ENCODE peak calls at places on chromosomes 3 and 15, in seven cellular contexts. One of them, this sample, is unnamed.

GRCh38 chr3:38724392-38724736 is 74.9 kb upstream of the SCN5A start:
- DNase-seq in fibroblast of lung: no peak
- DNase-seq in mammary epithelial cell: peak
- DNase-seq in fibroblast of pulmonary artery: no peak
- DNase-seq in neural progenitor cell: no peak
- DNase-seq in Panc1: no peak
- DNase-seq in mucosa of descending colon: no peak
- DNase-seq in this sample: no peak

GRCh38 chr3:14265246-14265962 is 86.8 kb downstream of the LSM3 start:
- DNase-seq in fibroblast of lung: peak
- DNase-seq in mammary epithelial cell: no peak
- DNase-seq in fibroblast of pulmonary artery: peak
- DNase-seq in neural progenitor cell: no peak
- DNase-seq in Panc1: no peak
- DNase-seq in mucosa of descending colon: no peak
- DNase-seq in this sample: peak

GRCh38 chr15:55290361-55291057 is 896 bp upstream of the RAB27A start:
- DNase-seq in fibroblast of lung: peak
- DNase-seq in mammary epithelial cell: peak
- DNase-seq in fibroblast of pulmonary artery: peak
- DNase-seq in neural progenitor cell: peak
- DNase-seq in Panc1: no peak
- DNase-seq in mucosa of descending colon: peak
- DNase-seq in this sample: peak

GRCh38 chr15:96072821-96073220 is 257.7 kb upstream of the NR2F2 start:
- DNase-seq in fibroblast of lung: no peak
- DNase-seq in mammary epithelial cell: no peak
- DNase-seq in fibroblast of pulmonary artery: no peak
- DNase-seq in neural progenitor cell: no peak
- DNase-seq in Panc1: no peak
- DNase-seq in mucosa of descending colon: no peak
- DNase-seq in this sample: no peak

GRCh38 chr3:127734754-127735473 is 62.2 kb downstream of the ABTB1 start:
- DNase-seq in fibroblast of lung: peak
- DNase-seq in mammary epithelial cell: peak
- DNase-seq in fibroblast of pulmonary artery: peak
- DNase-seq in neural progenitor cell: no peak
- DNase-seq in Panc1: no peak
- DNase-seq in mucosa of descending colon: peak
- DNase-seq in this sample: peak

GRCh38 chr3:195128255-195129071 is 142.5 kb downstream of the XXYLT1 start:
- DNase-seq in fibroblast of lung: peak
- DNase-seq in mammary epithelial cell: no peak
- DNase-seq in fibroblast of pulmonary artery: peak
- DNase-seq in neural progenitor cell: no peak
- DNase-seq in Panc1: no peak
- DNase-seq in mucosa of descending colon: no peak
- DNase-seq in this sample: peak

GRCh38 chr3:191412764-191413163 is 48.2 kb upstream of the PYDC2 start:
- DNase-seq in fibroblast of lung: peak
- DNase-seq in mammary epithelial cell: peak
- DNase-seq in fibroblast of pulmonary artery: peak
- DNase-seq in neural progenitor cell: peak
- DNase-seq in Panc1: no peak
- DNase-seq in mucosa of descending colon: no peak
- DNase-seq in this sample: peak

GRCh38 chr15:100115711-100116090 is 226.1 kb downstream of the ADAMTS17 start:
- DNase-seq in fibroblast of lung: peak
- DNase-seq in mammary epithelial cell: peak
- DNase-seq in fibroblast of pulmonary artery: peak
- DNase-seq in neural progenitor cell: no peak
- DNase-seq in Panc1: no peak
- DNase-seq in mucosa of descending colon: no peak
- DNase-seq in this sample: peak

GRCh38 chr15:62758126-62758951 is 284.2 kb upstream of the TPM1 start:
- DNase-seq in fibroblast of lung: peak
- DNase-seq in mammary epithelial cell: peak
- DNase-seq in fibroblast of pulmonary artery: peak
- DNase-seq in neural progenitor cell: peak
- DNase-seq in Panc1: peak
- DNase-seq in mucosa of descending colon: no peak
- DNase-seq in this sample: peak

GRCh38 chr15:85408270-85408746 is 27.9 kb downstream of the AKAP13 start:
- DNase-seq in fibroblast of lung: no peak
- DNase-seq in mammary epithelial cell: no peak
- DNase-seq in fibroblast of pulmonary artery: no peak
- DNase-seq in neural progenitor cell: no peak
- DNase-seq in Panc1: no peak
- DNase-seq in mucosa of descending colon: no peak
- DNase-seq in this sample: no peak

GRCh38 chr3:192482391-192482790 is 244.9 kb downstream of the FGF12 start:
- DNase-seq in fibroblast of lung: no peak
- DNase-seq in mammary epithelial cell: no peak
- DNase-seq in fibroblast of pulmonary artery: peak
- DNase-seq in neural progenitor cell: no peak
- DNase-seq in Panc1: no peak
- DNase-seq in mucosa of descending colon: no peak
- DNase-seq in this sample: no peak

GRCh38 chr3:47503033-47503432 is 10.5 kb downstream of the ELP6 start:
- DNase-seq in fibroblast of lung: no peak
- DNase-seq in mammary epithelial cell: no peak
- DNase-seq in fibroblast of pulmonary artery: no peak
- DNase-seq in neural progenitor cell: no peak
- DNase-seq in Panc1: no peak
- DNase-seq in mucosa of descending colon: no peak
- DNase-seq in this sample: no peak

GRCh38 chr3:191066669-191067068 is 132.4 kb upstream of the OSTN start:
- DNase-seq in fibroblast of lung: peak
- DNase-seq in mammary epithelial cell: peak
- DNase-seq in fibroblast of pulmonary artery: peak
- DNase-seq in neural progenitor cell: no peak
- DNase-seq in Panc1: peak
- DNase-seq in mucosa of descending colon: no peak
- DNase-seq in this sample: no peak

GRCh38 chr3:196219194-196219969 is 3.0 kb downstream of the SLC51A start:
- DNase-seq in fibroblast of lung: peak
- DNase-seq in mammary epithelial cell: peak
- DNase-seq in fibroblast of pulmonary artery: peak
- DNase-seq in neural progenitor cell: peak
- DNase-seq in Panc1: no peak
- DNase-seq in mucosa of descending colon: peak
- DNase-seq in this sample: peak

GRCh38 chr3:13200951-13201350 is 127.7 kb upstream of the IQSEC1 start:
- DNase-seq in fibroblast of lung: no peak
- DNase-seq in mammary epithelial cell: no peak
- DNase-seq in fibroblast of pulmonary artery: no peak
- DNase-seq in neural progenitor cell: peak
- DNase-seq in Panc1: no peak
- DNase-seq in mucosa of descending colon: no peak
- DNase-seq in this sample: no peak

GRCh38 chr15:34182942-34183341 is 27.0 kb downstream of the KATNBL1 start:
- DNase-seq in fibroblast of lung: no peak
- DNase-seq in mammary epithelial cell: peak
- DNase-seq in fibroblast of pulmonary artery: peak
- DNase-seq in neural progenitor cell: peak
- DNase-seq in Panc1: no peak
- DNase-seq in mucosa of descending colon: no peak
- DNase-seq in this sample: no peak

GRCh38 chr3:38346584-38347410 is at the start of gene XYLB:
- DNase-seq in fibroblast of lung: peak
- DNase-seq in mammary epithelial cell: peak
- DNase-seq in fibroblast of pulmonary artery: peak
- DNase-seq in neural progenitor cell: peak
- DNase-seq in Panc1: peak
- DNase-seq in mucosa of descending colon: peak
- DNase-seq in this sample: peak

GRCh38 chr3:96428097-96428496 is 386.3 kb upstream of the EPHA6 start:
- DNase-seq in fibroblast of lung: no peak
- DNase-seq in mammary epithelial cell: no peak
- DNase-seq in fibroblast of pulmonary artery: no peak
- DNase-seq in neural progenitor cell: no peak
- DNase-seq in Panc1: no peak
- DNase-seq in mucosa of descending colon: no peak
- DNase-seq in this sample: no peak
- H3K4me3 ChIP-seq in fibroblast of lung: no peak
- H3K4me3 ChIP-seq in mammary epithelial cell: no peak
- H3K4me3 ChIP-seq in fibroblast of pulmonary artery: no peak
- H3K4me3 ChIP-seq in neural progenitor cell: no peak
- H3K4me3 ChIP-seq in Panc1: no peak
- H3K4me3 ChIP-seq in mucosa of descending colon: no peak
- H3K4me3 ChIP-seq in this sample: no peak

GRCh38 chr15:65881766-65882434 is 12.6 kb downstream of the RAB11A start:
- DNase-seq in fibroblast of lung: no peak
- DNase-seq in mammary epithelial cell: no peak
- DNase-seq in fibroblast of pulmonary artery: no peak
- DNase-seq in neural progenitor cell: no peak
- DNase-seq in Panc1: no peak
- DNase-seq in mucosa of descending colon: no peak
- DNase-seq in this sample: no peak
- H3K4me3 ChIP-seq in fibroblast of lung: no peak
- H3K4me3 ChIP-seq in mammary epithelial cell: no peak
- H3K4me3 ChIP-seq in fibroblast of pulmonary artery: no peak
- H3K4me3 ChIP-seq in neural progenitor cell: no peak
- H3K4me3 ChIP-seq in Panc1: no peak
- H3K4me3 ChIP-seq in mucosa of descending colon: no peak
- H3K4me3 ChIP-seq in this sample: no peak

GRCh38 chr3:15345608-15346137 is 13.3 kb upstream of the SH3BP5 start:
- DNase-seq in fibroblast of lung: no peak
- DNase-seq in mammary epithelial cell: no peak
- DNase-seq in fibroblast of pulmonary artery: no peak
- DNase-seq in neural progenitor cell: no peak
- DNase-seq in Panc1: no peak
- DNase-seq in mucosa of descending colon: no peak
- DNase-seq in this sample: no peak

GRCh38 chr3:15347737-15348110 is 15.3 kb upstream of the SH3BP5 start:
- DNase-seq in fibroblast of lung: no peak
- DNase-seq in mammary epithelial cell: no peak
- DNase-seq in fibroblast of pulmonary artery: no peak
- DNase-seq in neural progenitor cell: no peak
- DNase-seq in Panc1: no peak
- DNase-seq in mucosa of descending colon: no peak
- DNase-seq in this sample: no peak

GRCh38 chr3:15346516-15346915 is 14.1 kb upstream of the SH3BP5 start:
- DNase-seq in fibroblast of lung: no peak
- DNase-seq in mammary epithelial cell: no peak
- DNase-seq in fibroblast of pulmonary artery: no peak
- DNase-seq in neural progenitor cell: no peak
- DNase-seq in Panc1: no peak
- DNase-seq in mucosa of descending colon: no peak
- DNase-seq in this sample: no peak

GRCh38 chr3:15348246-15348645 is 15.9 kb upstream of the SH3BP5 start:
- DNase-seq in fibroblast of lung: no peak
- DNase-seq in mammary epithelial cell: no peak
- DNase-seq in fibroblast of pulmonary artery: no peak
- DNase-seq in neural progenitor cell: no peak
- DNase-seq in Panc1: no peak
- DNase-seq in mucosa of descending colon: no peak
- DNase-seq in this sample: no peak

DNA sequence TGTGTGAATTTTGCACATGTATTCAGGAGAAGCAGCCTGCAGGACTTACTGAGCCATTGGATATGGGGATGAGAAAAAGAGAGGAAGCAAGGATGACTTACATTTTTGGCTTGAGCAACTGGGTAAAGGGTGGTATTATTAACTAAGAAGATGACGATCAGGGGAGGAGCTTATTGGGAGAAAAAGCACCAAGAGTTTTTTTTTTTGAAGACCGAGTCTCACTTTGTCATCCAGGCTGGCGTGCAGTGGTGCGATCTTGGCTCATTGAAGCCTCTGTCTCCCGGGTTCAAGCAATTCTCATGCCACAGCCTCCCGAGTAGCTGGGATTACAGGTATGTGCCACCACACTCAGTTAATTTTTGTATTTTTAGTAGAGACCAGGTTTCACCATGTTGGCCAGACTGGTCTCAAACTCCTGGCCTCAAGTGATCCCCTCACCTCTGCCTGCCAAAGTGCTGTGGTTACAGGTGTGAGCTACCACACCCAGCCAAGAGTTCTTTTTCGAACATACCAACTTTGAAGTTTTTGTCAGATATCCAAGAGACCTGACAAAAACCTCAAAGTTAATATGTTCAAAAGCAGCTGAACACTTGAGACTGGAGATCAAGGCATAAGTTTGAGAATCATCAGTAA is 14.8 kb upstream of the SH3BP5 start:
- DNase-seq in fibroblast of lung: no peak
- DNase-seq in mammary epithelial cell: no peak
- DNase-seq in fibroblast of pulmonary artery: no peak
- DNase-seq in neural progenitor cell: no peak
- DNase-seq in Panc1: no peak
- DNase-seq in mucosa of descending colon: no peak
- DNase-seq in this sample: no peak
- H3K4me3 ChIP-seq in fibroblast of lung: no peak
- H3K4me3 ChIP-seq in mammary epithelial cell: no peak
- H3K4me3 ChIP-seq in fibroblast of pulmonary artery: no peak
- H3K4me3 ChIP-seq in neural progenitor cell: no peak
- H3K4me3 ChIP-seq in Panc1: no peak
- H3K4me3 ChIP-seq in mucosa of descending colon: no peak
- H3K4me3 ChIP-seq in this sample: no peak

DNA sequence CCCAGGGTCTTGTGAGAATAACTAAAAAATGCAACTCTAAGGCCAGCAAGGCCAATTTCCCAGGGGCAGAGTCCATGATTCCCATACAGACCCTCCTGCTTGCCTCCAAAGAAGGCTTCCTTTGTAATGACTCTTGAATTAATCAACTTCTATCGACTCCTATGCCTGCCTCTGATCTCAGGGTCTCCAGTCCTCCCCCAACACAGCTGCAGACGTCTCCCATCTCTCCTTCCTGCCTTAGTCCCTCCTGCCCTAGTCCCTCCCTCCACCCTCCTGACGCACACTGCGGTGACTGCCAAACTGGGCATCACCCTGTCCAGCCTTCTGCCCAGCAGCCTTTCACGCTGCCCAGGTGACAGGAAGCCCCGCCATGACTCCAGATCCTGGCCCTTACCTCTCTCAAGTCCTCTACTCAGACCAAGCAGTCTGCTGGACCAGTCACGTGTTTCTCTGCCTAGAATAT is 35.2 kb upstream of the CORO2B start:
- DNase-seq in fibroblast of lung: no peak
- DNase-seq in mammary epithelial cell: no peak
- DNase-seq in fibroblast of pulmonary artery: peak
- DNase-seq in neural progenitor cell: no peak
- DNase-seq in Panc1: no peak
- DNase-seq in mucosa of descending colon: no peak
- DNase-seq in this sample: no peak
- H3K4me3 ChIP-seq in fibroblast of lung: no peak
- H3K4me3 ChIP-seq in mammary epithelial cell: no peak
- H3K4me3 ChIP-seq in fibroblast of pulmonary artery: no peak
- H3K4me3 ChIP-seq in neural progenitor cell: no peak
- H3K4me3 ChIP-seq in Panc1: no peak
- H3K4me3 ChIP-seq in mucosa of descending colon: no peak
- H3K4me3 ChIP-seq in this sample: no peak